ENCODE peak calls at places on chromosomes 11 and 22, in eight cellular contexts. One of them, this sample, is unnamed.

GRCh38 chr11:1719781-1720180 is 22.8 kb downstream of the KRTAP5-6 start:
- DNase-seq in SK-N-SH: no peak
- DNase-seq in stomach: no peak
- DNase-seq in suprapubic skin: no peak
- DNase-seq in transverse colon: no peak
- DNase-seq in H1: no peak
- DNase-seq in sigmoid colon: no peak
- DNase-seq in esophagus muscularis mucosa: no peak
- DNase-seq in this sample: no peak

GRCh38 chr11:115126515-115127208 is 377.6 kb downstream of the CADM1 start:
- DNase-seq in SK-N-SH: no peak
- DNase-seq in stomach: no peak
- DNase-seq in suprapubic skin: no peak
- DNase-seq in transverse colon: no peak
- DNase-seq in H1: no peak
- DNase-seq in sigmoid colon: no peak
- DNase-seq in esophagus muscularis mucosa: no peak
- DNase-seq in this sample: no peak

GRCh38 chr22:44449061-44449682 is 48.9 kb downstream of the RTL6 start:
- DNase-seq in SK-N-SH: no peak
- DNase-seq in stomach: no peak
- DNase-seq in suprapubic skin: peak
- DNase-seq in transverse colon: no peak
- DNase-seq in H1: no peak
- DNase-seq in sigmoid colon: no peak
- DNase-seq in esophagus muscularis mucosa: no peak
- DNase-seq in this sample: peak

GRCh38 chr11:117610045-117610444 is 187.0 kb downstream of the DSCAML1 start:
- DNase-seq in SK-N-SH: no peak
- DNase-seq in stomach: no peak
- DNase-seq in suprapubic skin: no peak
- DNase-seq in transverse colon: no peak
- DNase-seq in H1: no peak
- DNase-seq in sigmoid colon: no peak
- DNase-seq in esophagus muscularis mucosa: no peak
- DNase-seq in this sample: no peak

GRCh38 chr11:131488208-131488607 is 117.8 kb downstream of the NTM start:
- DNase-seq in SK-N-SH: no peak
- DNase-seq in stomach: no peak
- DNase-seq in suprapubic skin: no peak
- DNase-seq in transverse colon: no peak
- DNase-seq in H1: no peak
- DNase-seq in sigmoid colon: no peak
- DNase-seq in esophagus muscularis mucosa: no peak
- DNase-seq in this sample: no peak

GRCh38 chr11:6175440-6175839 is 5.3 kb upstream of the OR52B2 start:
- DNase-seq in SK-N-SH: no peak
- DNase-seq in stomach: no peak
- DNase-seq in suprapubic skin: no peak
- DNase-seq in transverse colon: no peak
- DNase-seq in H1: no peak
- DNase-seq in sigmoid colon: no peak
- DNase-seq in esophagus muscularis mucosa: no peak
- DNase-seq in this sample: no peak

GRCh38 chr11:130826572-130826971 is 89.7 kb downstream of the SNX19 start:
- DNase-seq in SK-N-SH: no peak
- DNase-seq in stomach: no peak
- DNase-seq in suprapubic skin: no peak
- DNase-seq in transverse colon: no peak
- DNase-seq in H1: no peak
- DNase-seq in sigmoid colon: peak
- DNase-seq in esophagus muscularis mucosa: no peak
- DNase-seq in this sample: no peak

GRCh38 chr22:29267462-29267857 is 321 bp downstream of the RHBDD3 start:
- DNase-seq in SK-N-SH: no peak
- DNase-seq in stomach: no peak
- DNase-seq in suprapubic skin: no peak
- DNase-seq in transverse colon: no peak
- DNase-seq in H1: no peak
- DNase-seq in sigmoid colon: no peak
- DNase-seq in esophagus muscularis mucosa: no peak
- DNase-seq in this sample: no peak

GRCh38 chr11:116499396-116500001 is 273.3 kb downstream of the BUD13 start:
- DNase-seq in SK-N-SH: peak
- DNase-seq in stomach: peak
- DNase-seq in suprapubic skin: peak
- DNase-seq in transverse colon: peak
- DNase-seq in H1: peak
- DNase-seq in sigmoid colon: peak
- DNase-seq in esophagus muscularis mucosa: no peak
- DNase-seq in this sample: peak

GRCh38 chr11:17811416-17811815 is 76.8 kb downstream of the KCNC1 start:
- DNase-seq in SK-N-SH: no peak
- DNase-seq in stomach: no peak
- DNase-seq in suprapubic skin: no peak
- DNase-seq in transverse colon: no peak
- DNase-seq in H1: no peak
- DNase-seq in sigmoid colon: no peak
- DNase-seq in esophagus muscularis mucosa: no peak
- DNase-seq in this sample: no peak

GRCh38 chr22:44130076-44130711 is 50.5 kb upstream of the PARVG start:
- DNase-seq in SK-N-SH: peak
- DNase-seq in stomach: no peak
- DNase-seq in suprapubic skin: no peak
- DNase-seq in transverse colon: no peak
- DNase-seq in H1: no peak
- DNase-seq in sigmoid colon: peak
- DNase-seq in esophagus muscularis mucosa: no peak
- DNase-seq in this sample: peak

GRCh38 chr11:62169935-62170334 is 20.1 kb upstream of the SCGB1D1 start:
- DNase-seq in SK-N-SH: no peak
- DNase-seq in stomach: no peak
- DNase-seq in suprapubic skin: no peak
- DNase-seq in transverse colon: no peak
- DNase-seq in H1: no peak
- DNase-seq in sigmoid colon: no peak
- DNase-seq in esophagus muscularis mucosa: no peak
- DNase-seq in this sample: no peak
- H3K27ac ChIP-seq in SK-N-SH: no peak
- H3K27ac ChIP-seq in stomach: no peak
- H3K27ac ChIP-seq in suprapubic skin: no peak
- H3K27ac ChIP-seq in transverse colon: no peak
- H3K27ac ChIP-seq in H1: no peak
- H3K27ac ChIP-seq in sigmoid colon: no peak
- H3K27ac ChIP-seq in esophagus muscularis mucosa: no peak
- H3K27ac ChIP-seq in this sample: no peak

DNA sequence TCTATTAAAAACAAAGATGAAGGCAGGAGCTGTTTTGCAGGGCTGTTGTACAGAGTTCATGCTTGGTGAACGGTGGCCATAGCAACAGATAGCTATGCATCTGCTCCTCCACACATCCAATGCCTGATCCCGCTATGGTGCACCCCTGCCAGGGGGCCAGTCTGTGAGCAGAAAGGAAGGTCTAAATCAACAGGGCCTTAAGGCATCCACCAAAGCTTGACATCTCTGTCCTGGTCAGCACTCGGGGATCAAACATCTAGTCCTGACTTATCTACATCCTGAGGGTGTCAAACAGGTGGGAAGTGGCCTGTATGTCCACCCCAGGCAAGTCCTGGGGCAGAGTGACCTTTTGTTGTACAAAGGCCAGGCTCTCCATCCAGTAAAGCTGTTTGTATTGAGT is 36.3 kb downstream of the DKK3 start:
- DNase-seq in SK-N-SH: no peak
- DNase-seq in stomach: peak
- DNase-seq in suprapubic skin: no peak
- DNase-seq in transverse colon: no peak
- DNase-seq in H1: peak
- DNase-seq in sigmoid colon: no peak
- DNase-seq in esophagus muscularis mucosa: peak
- DNase-seq in this sample: no peak
- TF ChIP-seq EP300 in SK-N-SH: no peak
- TF ChIP-seq EP300 in stomach: no peak
- TF ChIP-seq EP300 in suprapubic skin: no peak
- TF ChIP-seq EP300 in transverse colon: no peak
- TF ChIP-seq EP300 in H1: no peak
- TF ChIP-seq EP300 in sigmoid colon: no peak
- TF ChIP-seq EP300 in esophagus muscularis mucosa: no peak
- TF ChIP-seq EP300 in this sample: no peak

DNA sequence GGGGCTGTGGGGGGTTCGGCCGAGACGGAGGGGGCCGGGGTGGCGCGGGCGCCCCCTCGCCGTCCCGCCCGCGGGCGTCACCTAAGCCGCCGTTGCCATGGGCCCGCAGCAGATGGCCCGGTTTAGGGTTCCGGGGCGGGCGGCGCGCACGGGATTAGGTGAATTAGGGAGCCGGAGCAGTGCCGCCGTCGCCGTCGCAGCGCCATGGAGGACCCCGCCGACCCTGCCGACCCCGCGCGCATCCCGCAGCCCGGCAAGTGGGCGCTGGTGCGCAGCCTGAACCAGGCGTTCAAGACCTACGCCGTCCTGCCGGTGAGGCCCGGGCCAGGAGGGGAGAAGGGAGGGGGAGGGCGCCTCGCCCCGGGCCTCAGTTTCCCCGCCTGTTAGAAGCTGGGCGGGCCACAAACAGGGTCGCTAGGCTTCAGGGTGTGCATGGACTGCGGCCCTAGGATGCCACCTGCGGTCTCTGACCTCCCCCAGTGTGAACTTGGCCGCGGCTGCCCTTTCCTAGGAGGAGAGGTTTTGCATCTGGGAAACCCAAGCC is 10.1 kb downstream of the MYO7A start:
- DNase-seq in SK-N-SH: no peak
- DNase-seq in stomach: no peak
- DNase-seq in suprapubic skin: no peak
- DNase-seq in transverse colon: no peak
- DNase-seq in H1: no peak
- DNase-seq in sigmoid colon: no peak
- DNase-seq in esophagus muscularis mucosa: no peak
- DNase-seq in this sample: peak
- TF ChIP-seq POLR2AphosphoS5 in SK-N-SH: no peak
- TF ChIP-seq POLR2AphosphoS5 in stomach: no peak
- TF ChIP-seq POLR2AphosphoS5 in suprapubic skin: no peak
- TF ChIP-seq POLR2AphosphoS5 in transverse colon: no peak
- TF ChIP-seq POLR2AphosphoS5 in H1: no peak
- TF ChIP-seq POLR2AphosphoS5 in sigmoid colon: no peak
- TF ChIP-seq POLR2AphosphoS5 in esophagus muscularis mucosa: no peak
- TF ChIP-seq POLR2AphosphoS5 in this sample: no peak

GRCh38 chr11:134041349-134041748 is 27.5 kb upstream of the JAM3 start:
- DNase-seq in SK-N-SH: no peak
- DNase-seq in stomach: no peak
- DNase-seq in suprapubic skin: no peak
- DNase-seq in transverse colon: no peak
- DNase-seq in H1: no peak
- DNase-seq in sigmoid colon: no peak
- DNase-seq in esophagus muscularis mucosa: no peak
- DNase-seq in this sample: no peak

GRCh38 chr11:134037093-134037908 is 31.6 kb upstream of the JAM3 start:
- DNase-seq in SK-N-SH: peak
- DNase-seq in stomach: peak
- DNase-seq in suprapubic skin: peak
- DNase-seq in transverse colon: peak
- DNase-seq in H1: peak
- DNase-seq in sigmoid colon: peak
- DNase-seq in esophagus muscularis mucosa: peak
- DNase-seq in this sample: peak

GRCh38 chr11:134040386-134041297 is 28.2 kb upstream of the JAM3 start:
- DNase-seq in SK-N-SH: no peak
- DNase-seq in stomach: no peak
- DNase-seq in suprapubic skin: no peak
- DNase-seq in transverse colon: no peak
- DNase-seq in H1: no peak
- DNase-seq in sigmoid colon: peak
- DNase-seq in esophagus muscularis mucosa: no peak
- DNase-seq in this sample: no peak

GRCh38 chr11:134039726-134040385 is 29.0 kb upstream of the JAM3 start:
- DNase-seq in SK-N-SH: no peak
- DNase-seq in stomach: no peak
- DNase-seq in suprapubic skin: no peak
- DNase-seq in transverse colon: no peak
- DNase-seq in H1: no peak
- DNase-seq in sigmoid colon: no peak
- DNase-seq in esophagus muscularis mucosa: no peak
- DNase-seq in this sample: no peak

DNA sequence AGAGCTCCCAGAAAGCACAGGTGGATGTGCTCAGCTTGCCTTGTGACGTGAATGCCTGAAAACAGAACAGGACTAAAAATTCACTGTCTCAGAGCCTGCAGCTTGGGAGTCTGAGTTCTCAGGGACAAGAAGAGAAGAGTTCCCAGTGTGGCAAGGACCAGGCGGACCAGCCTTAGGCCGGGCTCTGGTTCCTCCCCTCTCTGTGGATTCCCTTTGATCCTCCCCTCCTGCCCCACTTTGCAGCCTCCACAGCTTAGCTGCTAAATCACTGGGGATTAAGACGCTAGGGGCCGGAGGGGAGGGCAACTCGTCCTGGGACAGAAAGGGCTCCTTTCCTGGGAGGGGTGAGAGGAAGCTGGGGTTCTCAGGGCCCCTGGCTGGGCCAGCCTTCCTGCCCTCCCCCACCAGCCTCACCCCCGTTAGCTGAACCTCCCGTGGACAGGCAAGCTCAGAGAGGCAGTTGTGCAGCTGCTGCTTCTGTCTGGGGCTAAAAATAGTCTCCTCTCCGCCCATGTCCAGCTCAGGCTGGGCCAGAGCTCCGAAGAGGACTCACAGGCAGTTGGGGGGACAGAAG is 29.9 kb upstream of the JAM3 start:
- DNase-seq in SK-N-SH: no peak
- DNase-seq in stomach: no peak
- DNase-seq in suprapubic skin: no peak
- DNase-seq in transverse colon: no peak
- DNase-seq in H1: no peak
- DNase-seq in sigmoid colon: peak
- DNase-seq in esophagus muscularis mucosa: no peak
- DNase-seq in this sample: no peak
- H3K27ac ChIP-seq in SK-N-SH: no peak
- H3K27ac ChIP-seq in stomach: peak
- H3K27ac ChIP-seq in suprapubic skin: no peak
- H3K27ac ChIP-seq in transverse colon: peak
- H3K27ac ChIP-seq in H1: no peak
- H3K27ac ChIP-seq in sigmoid colon: peak
- H3K27ac ChIP-seq in esophagus muscularis mucosa: peak
- H3K27ac ChIP-seq in this sample: no peak